ENCODE peak calls at places on chromosomes 2 and 18, in five cellular contexts. One of them, this sample, is unnamed.

GRCh38 chr18:44802508-44802907 is 121.8 kb downstream of the SETBP1 start:
- DNase-seq in SK-N-SH: no peak
- DNase-seq in K562: no peak
- DNase-seq in HepG2: no peak
- DNase-seq in GM12878: no peak
- DNase-seq in this sample: no peak

GRCh38 chr18:58538604-58539386 is 90.1 kb downstream of the ALPK2 start:
- DNase-seq in SK-N-SH: no peak
- DNase-seq in K562: no peak
- DNase-seq in HepG2: peak; percentile 75
- DNase-seq in GM12878: no peak
- DNase-seq in this sample: no peak

GRCh38 chr2:29097569-29097968 is 17.6 kb upstream of the CLIP4 start:
- DNase-seq in SK-N-SH: no peak
- DNase-seq in K562: no peak
- DNase-seq in HepG2: no peak
- DNase-seq in GM12878: no peak
- DNase-seq in this sample: no peak

GRCh38 chr18:13048061-13048605 is 57.0 kb downstream of the CEP192 start:
- DNase-seq in SK-N-SH: no peak
- DNase-seq in K562: no peak
- DNase-seq in HepG2: no peak
- DNase-seq in GM12878: no peak
- DNase-seq in this sample: peak; percentile 76

GRCh38 chr18:50679656-50680055 is 119.8 kb downstream of the MAPK4 start:
- DNase-seq in SK-N-SH: no peak
- DNase-seq in K562: no peak
- DNase-seq in HepG2: no peak
- DNase-seq in GM12878: no peak
- DNase-seq in this sample: no peak

GRCh38 chr2:229869226-229869625 is 52.6 kb downstream of the TRIP12 start:
- DNase-seq in SK-N-SH: no peak
- DNase-seq in K562: no peak
- DNase-seq in HepG2: no peak
- DNase-seq in GM12878: no peak
- DNase-seq in this sample: no peak

GRCh38 chr18:12236934-12237832 is 17.0 kb upstream of the CIDEA start:
- DNase-seq in SK-N-SH: peak; percentile 90
- DNase-seq in K562: peak; percentile 84
- DNase-seq in HepG2: peak; percentile 24
- DNase-seq in GM12878: no peak
- DNase-seq in this sample: peak; percentile 28

GRCh38 chr2:164032995-164033394 is 297.2 kb upstream of the FIGN start:
- DNase-seq in SK-N-SH: no peak
- DNase-seq in K562: no peak
- DNase-seq in HepG2: no peak
- DNase-seq in GM12878: no peak
- DNase-seq in this sample: no peak

GRCh38 chr2:137031731-137032130 is 266.4 kb downstream of the THSD7B start:
- DNase-seq in SK-N-SH: no peak
- DNase-seq in K562: no peak
- DNase-seq in HepG2: no peak
- DNase-seq in GM12878: no peak
- DNase-seq in this sample: no peak

GRCh38 chr2:235087812-235088607 is 136.2 kb downstream of the SH3BP4 start:
- DNase-seq in SK-N-SH: peak; percentile 39
- DNase-seq in K562: no peak
- DNase-seq in HepG2: no peak
- DNase-seq in GM12878: no peak
- DNase-seq in this sample: no peak

GRCh38 chr2:239807568-239807967 is 217.6 kb downstream of the NDUFA10 start:
- DNase-seq in SK-N-SH: no peak
- DNase-seq in K562: no peak
- DNase-seq in HepG2: no peak
- DNase-seq in GM12878: no peak
- DNase-seq in this sample: no peak

GRCh38 chr2:70525032-70525431 is 28.6 kb downstream of the TGFA start:
- DNase-seq in SK-N-SH: no peak
- DNase-seq in K562: no peak
- DNase-seq in HepG2: peak; percentile 87
- DNase-seq in GM12878: no peak
- DNase-seq in this sample: no peak

GRCh38 chr2:84989422-84989821 is 18.5 kb downstream of the KCMF1 start:
- DNase-seq in SK-N-SH: no peak
- DNase-seq in K562: no peak
- DNase-seq in HepG2: no peak
- DNase-seq in GM12878: no peak
- DNase-seq in this sample: no peak

GRCh38 chr2:46436800-46437199 is 42.6 kb upstream of the TMEM247 start:
- DNase-seq in SK-N-SH: no peak
- DNase-seq in K562: no peak
- DNase-seq in HepG2: no peak
- DNase-seq in GM12878: no peak
- DNase-seq in this sample: no peak

GRCh38 chr2:69567157-69567908 is 76.2 kb downstream of the AAK1 start:
- DNase-seq in SK-N-SH: no peak
- DNase-seq in K562: no peak
- DNase-seq in HepG2: no peak
- DNase-seq in GM12878: no peak
- DNase-seq in this sample: no peak

GRCh38 chr2:100036793-100037192 is 105.6 kb downstream of the AFF3 start:
- DNase-seq in SK-N-SH: no peak
- DNase-seq in K562: no peak
- DNase-seq in HepG2: no peak
- DNase-seq in GM12878: no peak
- DNase-seq in this sample: no peak

GRCh38 chr18:10015941-10016819 is 102.4 kb downstream of the VAPA start:
- DNase-seq in SK-N-SH: peak; percentile 34
- DNase-seq in K562: no peak
- DNase-seq in HepG2: no peak
- DNase-seq in GM12878: no peak
- DNase-seq in this sample: no peak

GRCh38 chr2:133789743-133790142 is 221.5 kb upstream of the NCKAP5 start:
- DNase-seq in SK-N-SH: no peak
- DNase-seq in K562: no peak
- DNase-seq in HepG2: peak; percentile 41
- DNase-seq in GM12878: no peak
- DNase-seq in this sample: no peak

GRCh38 chr18:3449702-3450357 is at the start of gene TGIF1:
- DNase-seq in SK-N-SH: peak; percentile 77
- DNase-seq in K562: peak; percentile 85
- DNase-seq in HepG2: peak; percentile 63
- DNase-seq in GM12878: no peak
- DNase-seq in this sample: peak; percentile 67

GRCh38 chr2:96408631-96409542 is 73.3 kb downstream of the NCAPH start:
- DNase-seq in SK-N-SH: no peak
- DNase-seq in K562: no peak
- DNase-seq in HepG2: peak; percentile 31
- DNase-seq in GM12878: no peak
- DNase-seq in this sample: no peak

GRCh38 chr2:158949300-158949699 is 19.1 kb upstream of the TANC1 start:
- DNase-seq in SK-N-SH: no peak
- DNase-seq in K562: no peak
- DNase-seq in HepG2: peak; percentile 89
- DNase-seq in GM12878: no peak
- DNase-seq in this sample: no peak

GRCh38 chr2:53058526-53058925 is 709.1 kb upstream of the CHAC2 start:
- DNase-seq in SK-N-SH: no peak
- DNase-seq in K562: no peak
- DNase-seq in HepG2: no peak
- DNase-seq in GM12878: no peak
- DNase-seq in this sample: no peak

GRCh38 chr18:14924226-14924625 is 176.3 kb downstream of the ANKRD30B start:
- DNase-seq in SK-N-SH: no peak
- DNase-seq in K562: no peak
- DNase-seq in HepG2: no peak
- DNase-seq in GM12878: no peak
- DNase-seq in this sample: no peak

GRCh38 chr2:229408356-229408755 is 137.3 kb upstream of the PID1 start:
- DNase-seq in SK-N-SH: no peak
- DNase-seq in K562: no peak
- DNase-seq in HepG2: peak; percentile 30
- DNase-seq in GM12878: no peak
- DNase-seq in this sample: peak; percentile 48

GRCh38 chr18:43312891-43313290 is 35.6 kb upstream of the SYT4 start:
- DNase-seq in SK-N-SH: no peak
- DNase-seq in K562: no peak
- DNase-seq in HepG2: no peak
- DNase-seq in GM12878: no peak
- DNase-seq in this sample: no peak

GRCh38 chr2:56008661-56009411 is 85.3 kb upstream of the EFEMP1 start:
- DNase-seq in SK-N-SH: peak; percentile 58
- DNase-seq in K562: no peak
- DNase-seq in HepG2: no peak
- DNase-seq in GM12878: no peak
- DNase-seq in this sample: no peak

GRCh38 chr2:200309296-200309846 is 2.9 kb downstream of the SPATS2L start:
- DNase-seq in SK-N-SH: no peak
- DNase-seq in K562: no peak
- DNase-seq in HepG2: no peak
- DNase-seq in GM12878: no peak
- DNase-seq in this sample: no peak

GRCh38 chr2:241703128-241703604 is 1.3 kb downstream of the ING5 start:
- DNase-seq in SK-N-SH: peak; percentile 59
- DNase-seq in K562: no peak
- DNase-seq in HepG2: no peak
- DNase-seq in GM12878: no peak
- DNase-seq in this sample: no peak

GRCh38 chr2:218030409-218031195 is 27.8 kb upstream of the TNS1 start:
- DNase-seq in SK-N-SH: no peak
- DNase-seq in K562: no peak
- DNase-seq in HepG2: no peak
- DNase-seq in GM12878: no peak
- DNase-seq in this sample: no peak

GRCh38 chr2:192127434-192127833 is 67.3 kb downstream of the TMEFF2 start:
- DNase-seq in SK-N-SH: no peak
- DNase-seq in K562: no peak
- DNase-seq in HepG2: no peak
- DNase-seq in GM12878: no peak
- DNase-seq in this sample: no peak

GRCh38 chr2:109375656-109376055 is 238.1 kb downstream of the SEPTIN10 start:
- DNase-seq in SK-N-SH: no peak
- DNase-seq in K562: no peak
- DNase-seq in HepG2: no peak
- DNase-seq in GM12878: no peak
- DNase-seq in this sample: no peak

GRCh38 chr2:111617804-111618576 is 266.0 kb downstream of the ANAPC1 start:
- DNase-seq in SK-N-SH: no peak
- DNase-seq in K562: no peak
- DNase-seq in HepG2: peak; percentile 71
- DNase-seq in GM12878: no peak
- DNase-seq in this sample: peak; percentile 67
- TF ChIP-seq GABPA in SK-N-SH: no peak
- TF ChIP-seq GABPA in K562: no peak
- TF ChIP-seq GABPA in HepG2: peak; percentile 42
- TF ChIP-seq GABPA in GM12878: no peak
- TF ChIP-seq GABPA in this sample: no peak

DNA sequence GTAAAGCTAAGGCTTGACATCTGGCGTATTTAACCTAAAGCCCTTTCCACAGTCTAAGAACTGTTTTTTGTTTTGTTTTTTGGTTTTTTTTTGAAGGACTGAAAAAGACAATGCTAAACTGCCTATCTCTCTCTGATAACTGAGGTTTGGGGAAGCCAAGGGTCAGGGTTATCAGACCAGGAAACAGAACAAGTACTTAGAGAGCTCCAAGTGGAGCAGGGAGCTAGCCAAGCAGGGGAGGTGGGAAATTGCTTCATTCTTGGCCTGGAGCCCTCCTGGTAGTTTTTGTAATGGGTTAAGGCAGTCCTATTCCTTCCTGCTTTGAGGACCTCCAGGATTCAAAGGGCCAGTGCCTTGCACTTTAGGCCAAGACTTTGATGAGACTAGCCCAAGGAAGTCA is 154.3 kb upstream of the LTBP1 start:
- DNase-seq in SK-N-SH: no peak
- DNase-seq in K562: no peak
- DNase-seq in HepG2: no peak
- DNase-seq in GM12878: no peak
- DNase-seq in this sample: no peak
- TF ChIP-seq REST in SK-N-SH: no peak
- TF ChIP-seq REST in K562: no peak
- TF ChIP-seq REST in HepG2: no peak
- TF ChIP-seq REST in GM12878: no peak
- TF ChIP-seq REST in this sample: no peak

GRCh38 chr2:103355287-103355686 is 593.5 kb downstream of the TMEM182 start:
- DNase-seq in SK-N-SH: no peak
- DNase-seq in K562: no peak
- DNase-seq in HepG2: no peak
- DNase-seq in GM12878: no peak
- DNase-seq in this sample: no peak

GRCh38 chr2:103353754-103354153 is 591.9 kb downstream of the TMEM182 start:
- DNase-seq in SK-N-SH: no peak
- DNase-seq in K562: no peak
- DNase-seq in HepG2: no peak
- DNase-seq in GM12878: no peak
- DNase-seq in this sample: no peak
- TF ChIP-seq CTCF in SK-N-SH: no peak
- TF ChIP-seq CTCF in K562: no peak
- TF ChIP-seq CTCF in HepG2: no peak
- TF ChIP-seq CTCF in GM12878: no peak
- TF ChIP-seq CTCF in this sample: no peak

GRCh38 chr2:42493468-42493884 is 306 bp downstream of the KCNG3 start:
- DNase-seq in SK-N-SH: peak; percentile 86
- DNase-seq in K562: no peak
- DNase-seq in HepG2: no peak
- DNase-seq in GM12878: no peak
- DNase-seq in this sample: no peak
- TF ChIP-seq GABPA in SK-N-SH: no peak
- TF ChIP-seq GABPA in K562: no peak
- TF ChIP-seq GABPA in HepG2: no peak
- TF ChIP-seq GABPA in GM12878: no peak
- TF ChIP-seq GABPA in this sample: no peak

DNA sequence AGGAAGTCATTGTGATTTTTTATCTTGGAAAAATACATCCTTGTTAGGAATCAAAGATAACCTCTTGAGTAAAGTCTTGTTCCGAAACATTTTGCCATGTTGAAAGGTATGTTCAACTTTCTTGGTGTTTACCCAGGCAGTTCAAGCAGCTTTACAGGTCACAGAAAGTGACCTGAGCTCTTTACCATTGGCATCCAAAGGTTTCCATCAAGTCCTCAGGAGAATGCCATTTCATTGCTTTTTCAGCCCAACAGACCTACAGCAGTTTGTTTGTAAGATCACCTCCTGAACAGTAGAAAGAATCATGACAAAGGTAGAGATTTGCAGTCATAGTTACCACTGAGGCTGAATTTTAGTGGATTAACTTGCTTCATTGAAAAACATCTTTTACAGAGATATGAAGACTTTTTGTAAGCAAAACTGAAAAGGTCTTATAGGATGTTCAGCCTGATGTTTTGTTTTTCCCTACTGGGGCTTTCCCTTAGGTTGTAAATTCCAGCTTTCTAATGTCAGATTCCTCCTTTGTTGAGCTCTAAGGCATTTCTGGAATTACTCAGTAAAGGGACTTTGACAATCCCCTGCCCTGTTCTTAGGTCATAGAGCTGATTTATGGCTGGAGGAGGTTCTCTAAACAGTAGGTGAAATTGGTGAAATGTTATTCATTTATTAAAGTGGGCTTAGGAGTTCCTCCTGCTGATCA is 236.8 kb upstream of the RBMS1 start:
- DNase-seq in SK-N-SH: no peak
- DNase-seq in K562: no peak
- DNase-seq in HepG2: no peak
- DNase-seq in GM12878: no peak
- DNase-seq in this sample: no peak
- TF ChIP-seq REST in SK-N-SH: no peak
- TF ChIP-seq REST in K562: no peak
- TF ChIP-seq REST in HepG2: no peak
- TF ChIP-seq REST in GM12878: no peak
- TF ChIP-seq REST in this sample: no peak

GRCh38 chr18:63515279-63515678 is 26.9 kb upstream of the SERPINB12 start:
- DNase-seq in SK-N-SH: no peak
- DNase-seq in K562: no peak
- DNase-seq in HepG2: no peak
- DNase-seq in GM12878: no peak
- DNase-seq in this sample: no peak
- TF ChIP-seq CTCF in SK-N-SH: peak; percentile 40
- TF ChIP-seq CTCF in K562: no peak
- TF ChIP-seq CTCF in HepG2: no peak
- TF ChIP-seq CTCF in GM12878: no peak
- TF ChIP-seq CTCF in this sample: no peak

This sample was measured in HL-60.